ENCODE peak calls at places on chromosome 4, in five cellular contexts. D is NCI-H1105 treated with DMSO at 0.1 percent for 48 hours; I is activated CD4-positive, alpha-beta T cell treated with anti-CD3 and anti-CD28 coated beads for 4 hours; Z is ELF-1; M is cardiac muscle cell. B is an unnamed sample.

GRCh38 chr4:44447563-44448504 is 775 bp downstream of the KCTD8 start:
- DNase-seq in D (peak), I (no peak), Z (peak), M (peak), B (peak)

GRCh38 chr4:182904271-182904761 is 12.9 kb downstream of the DCTD start:
- DNase-seq in D (no peak), I (no peak), Z (peak), M (peak), B (no peak)

GRCh38 chr4:2343476-2343875 is 75.0 kb downstream of the ZFYVE28 start:
- DNase-seq in D (no peak), I (no peak), Z (no peak), M (no peak), B (no peak)

GRCh38 chr4:103021120-103021519 is 1.6 kb upstream of the SLC9B1 start:
- DNase-seq in D (no peak), I (no peak), Z (no peak), M (no peak), B (no peak)

GRCh38 chr4:86594559-86595425 is 677 bp downstream of the PTPN13 start:
- DNase-seq in D (peak), I (no peak), Z (peak), M (peak), B (peak)

GRCh38 chr4:185204238-185204910 is 574 bp upstream of the CFAP97 start:
- DNase-seq in D (peak), I (no peak), Z (no peak), M (no peak), B (no peak)

GRCh38 chr4:162839814-162840213 is 326.9 kb downstream of the NAF1 start:
- DNase-seq in D (no peak), I (no peak), Z (no peak), M (no peak), B (no peak)

GRCh38 chr4:174910271-174910670 is 7.9 kb upstream of the ADAM29 start:
- DNase-seq in D (no peak), I (no peak), Z (no peak), M (no peak), B (no peak)

GRCh38 chr4:88535090-88535755 is 11.6 kb upstream of the PYURF start:
- DNase-seq in D (no peak), I (no peak), Z (no peak), M (no peak), B (no peak)

GRCh38 chr4:178165251-178165650 is 723.0 kb upstream of the AGA start:
- DNase-seq in D (no peak), I (no peak), Z (no peak), M (no peak), B (no peak)

GRCh38 chr4:152352215-152352614 is 183.7 kb downstream of the FBXW7 start:
- DNase-seq in D (no peak), I (no peak), Z (no peak), M (no peak), B (no peak)

GRCh38 chr4:124806403-124806802 is 93.9 kb upstream of the ANKRD50 start:
- DNase-seq in D (no peak), I (no peak), Z (peak), M (no peak), B (no peak)

GRCh38 chr4:56241500-56241899 is 145.8 kb downstream of the AASDH start:
- DNase-seq in D (no peak), I (no peak), Z (no peak), M (no peak), B (no peak)

GRCh38 chr4:152500798-152501434 is 35.0 kb downstream of the FBXW7 start:
- DNase-seq in D (peak), I (peak), Z (no peak), M (peak), B (peak)

GRCh38 chr4:15147709-15148651 is 145.7 kb downstream of the CPEB2 start:
- DNase-seq in D (peak), I (no peak), Z (no peak), M (peak), B (no peak)

B was measured in stimulated activated naive CD8-positive, alpha-beta T cell treated with anti-CD3 and anti-CD28 coated beads, Interleukin-15, Interleukin-2, amounts not matched to agents 100 U/mL and 50 U/mL, for 24 hours.